ENCODE peak calls at places on chromosome 9, in nine cellular contexts. E is fibroblast of mammary gland; L is AG09319; D is astrocyte of the spinal cord; F is MCF 10A; H is stimulated activated naive CD4-positive, alpha-beta T cell; V is astrocyte; K is psoas muscle; B is GM19239. S is an unnamed sample.

GRCh38 chr9:94577036-94577435 is 16.6 kb downstream of the FBP2 start:
- DNase-seq in E (no peak), L (no peak), D (no peak), F (no peak), H (no peak), V (no peak), K (no peak), B (no peak), S (no peak)

GRCh38 chr9:84371737-84372136 is 31.2 kb upstream of the SLC28A3 start:
- DNase-seq in E (peak; percentile 97), L (peak; percentile 93), D (peak; percentile 66), F (peak; percentile 97), H (no peak), V (peak; percentile 86), K (no peak), B (no peak), S (no peak)

GRCh38 chr9:92292338-92293074 is 991 bp downstream of the IARS1 start:
- DNase-seq in E (peak; percentile 44), L (no peak), D (no peak), F (peak; percentile 27), H (no peak), V (no peak), K (no peak), B (no peak), S (no peak)

GRCh38 chr9:112838342-112838741 is 52.3 kb downstream of the SLC46A2 start:
- DNase-seq in E (no peak), L (no peak), D (no peak), F (no peak), H (no peak), V (no peak), K (no peak), B (no peak), S (no peak)

GRCh38 chr9:129027685-129028191 is 393 bp downstream of the SH3GLB2 start:
- DNase-seq in E (no peak), L (no peak), D (no peak), F (peak; percentile 35), H (peak; percentile 79), V (no peak), K (no peak), B (peak; percentile 67), S (peak; percentile 81)

GRCh38 chr9:135480071-135480941 is 724 bp downstream of the PPP1R26 start:
- DNase-seq in E (peak; percentile 20), L (no peak), D (no peak), F (peak; percentile 40), H (no peak), V (no peak), K (peak; percentile 33), B (peak; percentile 46), S (no peak)

GRCh38 chr9:122382901-122383850 is 12.4 kb downstream of the PTGS1 start:
- DNase-seq in E (peak; percentile 87), L (no peak), D (no peak), F (peak; percentile 60), H (no peak), V (no peak), K (no peak), B (no peak), S (no peak)

GRCh38 chr9:134757206-134757975 is 115.8 kb downstream of the COL5A1 start:
- DNase-seq in E (no peak), L (no peak), D (no peak), F (no peak), H (no peak), V (no peak), K (no peak), B (no peak), S (no peak)

GRCh38 chr9:130372057-130372456 is 72.7 kb upstream of the ASS1 start:
- DNase-seq in E (no peak), L (no peak), D (no peak), F (peak; percentile 9), H (no peak), V (no peak), K (no peak), B (no peak), S (no peak)

GRCh38 chr9:8329561-8330283 is 530.1 kb upstream of the DMAC1 start:
- DNase-seq in E (no peak), L (no peak), D (no peak), F (no peak), H (no peak), V (no peak), K (no peak), B (no peak), S (no peak)

GRCh38 chr9:19748278-19749126 is 40.3 kb downstream of the SLC24A2 start:
- DNase-seq in E (peak; percentile 7), L (no peak), D (no peak), F (peak; percentile 26), H (no peak), V (no peak), K (no peak), B (no peak), S (no peak)

GRCh38 chr9:97557606-97558095 is 56.2 kb downstream of the TMOD1 start:
- DNase-seq in E (no peak), L (no peak), D (no peak), F (peak; percentile 69), H (no peak), V (no peak), K (peak; percentile 73), B (no peak), S (peak; percentile 86)

GRCh38 chr9:97983524-97984187 is 515 bp downstream of the ANP32B start:
- DNase-seq in E (peak; percentile 7), L (no peak), D (no peak), F (peak; percentile 38), H (peak; percentile 55), V (peak; percentile 4), K (peak; percentile 70), B (peak; percentile 36), S (peak; percentile 64)

GRCh38 chr9:113990975-113991471 is 87.1 kb downstream of the AMBP start:
- DNase-seq in E (peak; percentile 25), L (no peak), D (no peak), F (no peak), H (no peak), V (no peak), K (no peak), B (no peak), S (no peak)

GRCh38 chr9:134474058-134474370 is 147.8 kb downstream of the RXRA start:
- DNase-seq in E (peak; percentile 75), L (no peak), D (peak; percentile 54), F (peak; percentile 12), H (no peak), V (peak; percentile 36), K (no peak), B (no peak), S (no peak)

GRCh38 chr9:123253204-123253603 is 15.2 kb downstream of the STRBP start:
- DNase-seq in E (no peak), L (no peak), D (no peak), F (no peak), H (no peak), V (no peak), K (no peak), B (no peak), S (no peak)

GRCh38 chr9:136551401-136552116 is 5.7 kb upstream of the NOTCH1 start:
- DNase-seq in E (peak; percentile 78), L (no peak), D (peak; percentile 56), F (peak; percentile 92), H (no peak), V (peak; percentile 58), K (peak; percentile 74), B (no peak), S (peak; percentile 93)

GRCh38 chr9:135906291-135907005 is 898 bp downstream of the CAMSAP1 start:
- DNase-seq in E (peak; percentile 58), L (no peak), D (peak; percentile 60), F (peak; percentile 54), H (peak; percentile 5), V (peak; percentile 45), K (no peak), B (no peak), S (peak; percentile 52)

GRCh38 chr9:11319477-11320060 is 706.8 kb upstream of the PTPRD start:
- DNase-seq in E (peak; percentile 16), L (no peak), D (peak; percentile 17), F (peak; percentile 51), H (no peak), V (no peak), K (no peak), B (no peak), S (no peak)

GRCh38 chr9:114545055-114545454 is 39.8 kb upstream of the WHRN start:
- DNase-seq in E (no peak), L (no peak), D (no peak), F (no peak), H (no peak), V (no peak), K (no peak), B (no peak), S (no peak)

GRCh38 chr9:78273761-78274160 is 23.2 kb upstream of the PSAT1 start:
- DNase-seq in E (no peak), L (no peak), D (no peak), F (no peak), H (no peak), V (no peak), K (no peak), B (no peak), S (no peak)

GRCh38 chr9:137969008-137969407 is 91.4 kb downstream of the CACNA1B start:
- DNase-seq in E (no peak), L (no peak), D (no peak), F (no peak), H (no peak), V (no peak), K (no peak), B (no peak), S (no peak)

GRCh38 chr9:133460405-133461175 is 812 bp downstream of the CACFD1 start:
- DNase-seq in E (no peak), L (no peak), D (peak; percentile 9), F (peak; percentile 9), H (peak; percentile 69), V (no peak), K (no peak), B (peak; percentile 60), S (peak; percentile 85)

GRCh38 chr9:77939149-77939668 is 92.4 kb downstream of the GNAQ start:
- DNase-seq in E (no peak), L (no peak), D (no peak), F (no peak), H (no peak), V (peak; percentile 56), K (no peak), B (no peak), S (no peak)

GRCh38 chr9:111483419-111483861 is 743 bp downstream of the ECPAS start:
- DNase-seq in E (peak; percentile 20), L (peak; percentile 11), D (peak; percentile 43), F (no peak), H (peak; percentile 36), V (no peak), K (no peak), B (peak; percentile 64), S (no peak)

GRCh38 chr9:3804148-3804547 is 278.3 kb upstream of the RFX3 start:
- DNase-seq in E (peak; percentile 62), L (no peak), D (no peak), F (no peak), H (no peak), V (no peak), K (no peak), B (no peak), S (no peak)

GRCh38 chr9:72960446-72960845 is 7.6 kb upstream of the ALDH1A1 start:
- DNase-seq in E (peak; percentile 7), L (no peak), D (no peak), F (peak; percentile 25), H (no peak), V (no peak), K (no peak), B (no peak), S (no peak)

GRCh38 chr9:130139251-130139650 is 33.0 kb upstream of the NCS1 start:
- DNase-seq in E (no peak), L (no peak), D (no peak), F (no peak), H (no peak), V (no peak), K (no peak), B (no peak), S (no peak)

GRCh38 chr9:136681029-136681428 is 6.2 kb downstream of the AGPAT2 start:
- DNase-seq in E (no peak), L (no peak), D (no peak), F (no peak), H (no peak), V (no peak), K (no peak), B (no peak), S (no peak)

GRCh38 chr9:135080286-135081263 is 6.9 kb upstream of the OLFM1 start:
- DNase-seq in E (no peak), L (no peak), D (no peak), F (no peak), H (no peak), V (no peak), K (no peak), B (no peak), S (peak; percentile 54)

GRCh38 chr9:36739538-36740116 is 166.9 kb downstream of the MELK start:
- DNase-seq in E (no peak), L (no peak), D (no peak), F (no peak), H (no peak), V (no peak), K (no peak), B (no peak), S (no peak)

S was measured in aorta.